ENCODE peak calls at places on chromosomes 16 and 17, in five cellular contexts. G is psoas muscle, J is mesothelial cell of epicardium, V is stomach, W is GM20000. T is an unnamed sample.

GRCh38 chr16:247027-247426 is 12.4 kb downstream of the FAM234A start:
- DNase-seq in G (no peak), W (no peak), J (no peak), V (no peak), T (no peak)

GRCh38 chr17:27293359-27293897 is 486 bp upstream of the WSB1 start:
- DNase-seq in G (no peak), J (peak; percentile 45), W (peak; percentile 13), V (no peak), T (no peak)

GRCh38 chr17:63824362-63824761 is 2.9 kb upstream of the PSMC5 start:
- DNase-seq in G (no peak), V (no peak), W (no peak), J (no peak), T (no peak)

GRCh38 chr16:15509593-15510520 is 75.5 kb downstream of the BMERB1 start:
- DNase-seq in J (no peak), V (no peak), G (no peak), W (no peak), T (no peak)

GRCh38 chr17:67718325-67718941 is 697 bp downstream of the NOL11 start:
- DNase-seq in W (peak; percentile 20), J (no peak), V (no peak), G (no peak), T (no peak)

GRCh38 chr17:74773871-74774286 is 2.3 kb downstream of the NAT9 start:
- DNase-seq in G (no peak), V (no peak), J (no peak), W (no peak), T (no peak)

GRCh38 chr16:17149904-17150483 is 320.8 kb downstream of the XYLT1 start:
- DNase-seq in W (no peak), G (no peak), J (no peak), V (no peak), T (no peak)

GRCh38 chr17:78804777-78805176 is 22.7 kb upstream of the CYTH1 start:
- DNase-seq in V (no peak), W (no peak), G (no peak), J (no peak), T (no peak)

GRCh38 chr16:8887438-8887765 is 5.3 kb downstream of the LITAFD start:
- DNase-seq in W (no peak), J (no peak), V (no peak), G (no peak), T (no peak)

GRCh38 chr17:35578929-35579448 is 618 bp upstream of the PEX12 start:
- DNase-seq in V (no peak), G (no peak), J (no peak), W (no peak), T (no peak)

GRCh38 chr17:44122825-44123355 is 551 bp downstream of the HDAC5 start:
- DNase-seq in J (no peak), G (no peak), W (no peak), V (no peak), T (no peak)

GRCh38 chr16:17058471-17058870 is 412.3 kb downstream of the XYLT1 start:
- DNase-seq in J (no peak), G (no peak), W (no peak), V (no peak), T (no peak)

GRCh38 chr17:2107050-2107449 is 52.1 kb downstream of the HIC1 start:
- DNase-seq in V (no peak), W (no peak), G (no peak), J (no peak), T (no peak)

GRCh38 chr17:19304209-19304608 is 58.3 kb downstream of the B9D1 start:
- DNase-seq in J (no peak), V (peak; percentile 53), W (no peak), G (peak; percentile 64), T (no peak)

GRCh38 chr17:28225271-28225670 is 93.7 kb upstream of the TMEM97 start:
- DNase-seq in J (no peak), V (no peak), G (no peak), W (no peak), T (no peak)

GRCh38 chr16:81513204-81514040 is 68.8 kb downstream of the CMIP start:
- DNase-seq in V (no peak), J (no peak), W (no peak), G (peak; percentile 81), T (no peak)

GRCh38 chr16:50627419-50627818 is 53.7 kb downstream of the SNX20 start:
- DNase-seq in J (no peak), V (peak; percentile 35), G (no peak), W (peak; percentile 65), T (no peak)

GRCh38 chr17:42274273-42274542 is 2.0 kb downstream of the STAT5B start:
- DNase-seq in G (no peak), W (no peak), V (no peak), J (no peak), T (no peak)

GRCh38 chr17:69972251-69972650 is 102.8 kb upstream of the KCNJ16 start:
- DNase-seq in G (no peak), V (no peak), W (no peak), J (no peak), T (no peak)

GRCh38 chr16:25707982-25708583 is 16.3 kb downstream of the HS3ST4 start:
- DNase-seq in V (peak; percentile 42), J (no peak), G (no peak), W (peak; percentile 42), T (no peak)
- TF ChIP-seq CTCF in V (peak; percentile 28), J (peak; percentile 18), G (no peak), W (peak; percentile 21), T (no peak)

DNA sequence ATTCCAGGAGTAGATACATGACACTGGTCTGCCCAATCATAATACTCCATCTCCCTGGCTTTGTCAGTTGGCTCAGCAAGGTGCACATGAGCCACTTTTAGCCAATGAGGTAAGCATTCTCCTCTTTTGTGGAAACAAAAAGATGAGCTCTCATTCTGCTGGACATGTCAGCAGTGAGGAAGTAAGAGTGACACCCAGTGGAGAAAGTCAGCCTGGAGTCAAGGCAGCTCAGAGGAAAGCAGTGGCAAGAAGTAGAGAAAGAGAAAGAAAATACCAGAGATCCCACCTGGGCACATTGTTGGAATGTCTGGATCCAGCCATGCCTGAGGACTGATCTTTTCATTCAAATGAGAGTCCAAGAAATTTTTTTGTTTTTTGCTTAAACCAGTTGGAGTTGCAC is 496.9 kb upstream of the C16orf82 start:
- DNase-seq in W (peak; percentile 10), V (no peak), G (no peak), J (no peak), T (no peak)
- TF ChIP-seq CTCF in W (peak; percentile 45), V (no peak), G (peak; percentile 11), J (no peak), T (peak; percentile 8)

GRCh38 chr16:88613293-88613692 is 25.1 kb upstream of the IL17C start:
- DNase-seq in W (no peak), J (no peak), V (no peak), G (no peak), T (no peak)

GRCh38 chr16:88616736-88617135 is 21.6 kb upstream of the IL17C start:
- DNase-seq in G (no peak), W (no peak), V (no peak), J (no peak), T (no peak)

GRCh38 chr16:88613911-88614817 is 24.2 kb upstream of the IL17C start:
- DNase-seq in J (no peak), V (no peak), W (no peak), G (no peak), T (no peak)

GRCh38 chr16:88616320-88616719 is 22.1 kb upstream of the IL17C start:
- DNase-seq in J (no peak), V (peak; percentile 98), G (no peak), W (no peak), T (no peak)

GRCh38 chr16:88614818-88615580 is 23.4 kb upstream of the IL17C start:
- DNase-seq in J (no peak), V (no peak), W (no peak), G (no peak), T (no peak)
- TF ChIP-seq CTCF in J (no peak), V (no peak), W (no peak), G (no peak), T (no peak)

GRCh38 chr17:49294126-49294525 is 63.5 kb upstream of the PHOSPHO1 start:
- DNase-seq in W (no peak), J (no peak), G (no peak), V (no peak), T (no peak)

GRCh38 chr17:49297141-49297540 is 64.9 kb downstream of the ZNF652 start:
- DNase-seq in G (no peak), V (no peak), J (no peak), W (no peak), T (no peak)

GRCh38 chr17:49292901-49293300 is 62.3 kb upstream of the PHOSPHO1 start:
- DNase-seq in W (no peak), V (no peak), J (no peak), G (no peak), T (no peak)

GRCh38 chr17:49299996-49300395 is 62.1 kb downstream of the ZNF652 start:
- DNase-seq in G (no peak), W (no peak), J (no peak), V (no peak), T (no peak)

GRCh38 chr17:49298371-49298976 is 63.6 kb downstream of the ZNF652 start:
- DNase-seq in J (no peak), G (no peak), V (no peak), W (no peak), T (no peak)
- TF ChIP-seq CTCF in J (no peak), G (no peak), V (no peak), W (no peak), T (no peak)

DNA sequence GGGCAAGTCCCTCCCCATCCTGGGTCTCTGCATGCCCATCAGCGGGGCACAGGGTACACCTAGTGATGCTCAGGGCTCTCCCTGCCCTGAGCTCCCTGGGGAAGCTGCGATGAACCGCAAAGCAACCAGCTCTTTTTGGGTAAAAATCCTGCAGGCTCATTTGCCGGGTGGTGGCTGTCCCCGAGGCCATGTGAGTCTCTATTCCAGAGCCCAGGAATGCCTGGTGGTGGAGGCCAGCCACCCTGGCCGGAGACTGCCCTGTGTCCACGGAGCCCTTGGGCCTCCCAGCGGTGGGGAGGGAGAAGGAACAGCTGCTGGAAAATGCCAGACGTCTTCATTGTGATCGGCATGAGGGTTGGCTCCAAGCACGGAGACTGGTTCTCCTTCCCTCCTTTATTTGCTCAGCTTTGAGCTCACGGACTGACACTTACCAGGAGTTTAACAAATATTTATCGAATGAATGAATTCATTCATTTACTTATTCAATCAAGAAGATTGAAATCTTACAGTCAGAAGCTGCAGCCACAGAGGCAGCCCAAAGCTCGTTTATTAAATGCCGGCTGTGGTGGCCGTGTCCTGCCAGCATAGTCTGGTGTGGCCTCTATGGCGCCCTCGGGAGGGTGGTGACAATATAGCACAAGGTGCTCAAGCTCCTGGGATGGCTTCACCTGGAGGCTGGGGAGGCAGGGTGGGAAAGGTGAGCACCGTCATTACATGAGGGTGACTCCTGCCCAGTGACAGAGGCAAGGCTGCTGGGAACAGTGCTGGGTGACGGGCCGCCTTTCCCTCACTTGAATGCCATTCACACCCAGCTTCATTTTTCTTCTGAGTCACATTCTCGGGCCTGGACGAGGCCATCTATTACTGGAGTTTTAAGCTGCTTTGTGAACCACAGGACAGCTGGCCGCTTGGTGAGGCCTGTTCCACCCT is 31.1 kb upstream of the JPH3 start:
- DNase-seq in W (no peak), G (no peak), J (no peak), V (peak; percentile 81), T (no peak)
- TF ChIP-seq CTCF in W (no peak), G (peak; percentile 51), J (peak; percentile 18), V (peak; percentile 57), T (peak; percentile 50)